ENCODE peak calls at places on chromosomes 16 and 17, in six cellular contexts. One of them, this sample, is unnamed.

GRCh38 chr17:37180371-37180770 is 195.4 kb upstream of the C17orf78 start:
- DNase-seq in neural crest cell: no peak
- DNase-seq in DMS 273 treated with DMSO at 0.1 percent for 48 hours: no peak
- DNase-seq in NCI-H1436: no peak
- DNase-seq in HT1080: no peak
- DNase-seq in stimulated activated CD8-positive, alpha-beta memory T cell treated with anti-CD3 and anti-CD28 coated beads, Interleukin-4, amount 100 ng/mL, for 48 hours: no peak
- DNase-seq in this sample: no peak

GRCh38 chr16:85424260-85425060 is 188.7 kb upstream of the GSE1 start:
- DNase-seq in neural crest cell: no peak
- DNase-seq in DMS 273 treated with DMSO at 0.1 percent for 48 hours: peak; percentile 76
- DNase-seq in NCI-H1436: no peak
- DNase-seq in HT1080: no peak
- DNase-seq in stimulated activated CD8-positive, alpha-beta memory T cell treated with anti-CD3 and anti-CD28 coated beads, Interleukin-4, amount 100 ng/mL, for 48 hours: no peak
- DNase-seq in this sample: no peak

GRCh38 chr17:6035801-6036394 is 34.3 kb upstream of the WSCD1 start:
- DNase-seq in neural crest cell: no peak
- DNase-seq in DMS 273 treated with DMSO at 0.1 percent for 48 hours: no peak
- DNase-seq in NCI-H1436: no peak
- DNase-seq in HT1080: no peak
- DNase-seq in stimulated activated CD8-positive, alpha-beta memory T cell treated with anti-CD3 and anti-CD28 coated beads, Interleukin-4, amount 100 ng/mL, for 48 hours: no peak
- DNase-seq in this sample: no peak

GRCh38 chr17:42153919-42154491 is 784 bp downstream of the RAB5C start:
- DNase-seq in neural crest cell: no peak
- DNase-seq in DMS 273 treated with DMSO at 0.1 percent for 48 hours: no peak
- DNase-seq in NCI-H1436: no peak
- DNase-seq in HT1080: peak; percentile 6
- DNase-seq in stimulated activated CD8-positive, alpha-beta memory T cell treated with anti-CD3 and anti-CD28 coated beads, Interleukin-4, amount 100 ng/mL, for 48 hours: no peak
- DNase-seq in this sample: peak; percentile 62

GRCh38 chr17:34434065-34434464 is 71.0 kb upstream of the CCL1 start:
- DNase-seq in neural crest cell: no peak
- DNase-seq in DMS 273 treated with DMSO at 0.1 percent for 48 hours: no peak
- DNase-seq in NCI-H1436: no peak
- DNase-seq in HT1080: no peak
- DNase-seq in stimulated activated CD8-positive, alpha-beta memory T cell treated with anti-CD3 and anti-CD28 coated beads, Interleukin-4, amount 100 ng/mL, for 48 hours: no peak
- DNase-seq in this sample: no peak

GRCh38 chr16:59593256-59593655 is 859.1 kb upstream of the GOT2 start:
- DNase-seq in neural crest cell: no peak
- DNase-seq in DMS 273 treated with DMSO at 0.1 percent for 48 hours: no peak
- DNase-seq in NCI-H1436: no peak
- DNase-seq in HT1080: peak; percentile 60
- DNase-seq in stimulated activated CD8-positive, alpha-beta memory T cell treated with anti-CD3 and anti-CD28 coated beads, Interleukin-4, amount 100 ng/mL, for 48 hours: no peak
- DNase-seq in this sample: no peak

GRCh38 chr17:65487990-65488389 is 73.5 kb downstream of the AXIN2 start:
- DNase-seq in neural crest cell: no peak
- DNase-seq in DMS 273 treated with DMSO at 0.1 percent for 48 hours: no peak
- DNase-seq in NCI-H1436: no peak
- DNase-seq in HT1080: no peak
- DNase-seq in stimulated activated CD8-positive, alpha-beta memory T cell treated with anti-CD3 and anti-CD28 coated beads, Interleukin-4, amount 100 ng/mL, for 48 hours: no peak
- DNase-seq in this sample: no peak

GRCh38 chr16:75023019-75023418 is 24.2 kb downstream of the ZNRF1 start:
- DNase-seq in neural crest cell: no peak
- DNase-seq in DMS 273 treated with DMSO at 0.1 percent for 48 hours: no peak
- DNase-seq in NCI-H1436: no peak
- DNase-seq in HT1080: no peak
- DNase-seq in stimulated activated CD8-positive, alpha-beta memory T cell treated with anti-CD3 and anti-CD28 coated beads, Interleukin-4, amount 100 ng/mL, for 48 hours: no peak
- DNase-seq in this sample: no peak

GRCh38 chr16:57497121-57497520 is 10.8 kb upstream of the DOK4 start:
- DNase-seq in neural crest cell: no peak
- DNase-seq in DMS 273 treated with DMSO at 0.1 percent for 48 hours: no peak
- DNase-seq in NCI-H1436: no peak
- DNase-seq in HT1080: no peak
- DNase-seq in stimulated activated CD8-positive, alpha-beta memory T cell treated with anti-CD3 and anti-CD28 coated beads, Interleukin-4, amount 100 ng/mL, for 48 hours: no peak
- DNase-seq in this sample: no peak

GRCh38 chr17:57295526-57296023 is 39.3 kb downstream of the MSI2 start:
- DNase-seq in neural crest cell: no peak
- DNase-seq in DMS 273 treated with DMSO at 0.1 percent for 48 hours: peak; percentile 41
- DNase-seq in NCI-H1436: no peak
- DNase-seq in HT1080: peak; percentile 78
- DNase-seq in stimulated activated CD8-positive, alpha-beta memory T cell treated with anti-CD3 and anti-CD28 coated beads, Interleukin-4, amount 100 ng/mL, for 48 hours: no peak
- DNase-seq in this sample: no peak

GRCh38 chr17:13398853-13399252 is 202.9 kb downstream of the HS3ST3A1 start:
- DNase-seq in neural crest cell: no peak
- DNase-seq in DMS 273 treated with DMSO at 0.1 percent for 48 hours: no peak
- DNase-seq in NCI-H1436: no peak
- DNase-seq in HT1080: no peak
- DNase-seq in stimulated activated CD8-positive, alpha-beta memory T cell treated with anti-CD3 and anti-CD28 coated beads, Interleukin-4, amount 100 ng/mL, for 48 hours: no peak
- DNase-seq in this sample: no peak